ENCODE peak calls at places on chromosomes 7 and 10, in nine cellular contexts. J is HCT116, G is heart left ventricle, I is body of pancreas, D is A549, E is vagina, B is breast epithelium, Y is thyroid gland, P is gastrocnemius medialis. A is an unnamed sample.
A peak's percentile ranks its signal among the peaks of the same experiment; 100 is the strongest.

GRCh38 chr7:151330181-151330580 is 11.4 kb upstream of the NUB1 start:
- DNase-seq in J (no peak), G (no peak), I (no peak), D (no peak), E (no peak), B (no peak), Y (no peak), P (no peak), A (no peak)

GRCh38 chr7:27677912-27678612 is 15.4 kb upstream of the HIBADH start:
- DNase-seq in J (peak; percentile 87), G (no peak), I (peak; percentile 21), D (peak; percentile 93), E (no peak), B (no peak), Y (no peak), P (no peak), A (no peak)

GRCh38 chr7:73715648-73716317 is 3.7 kb downstream of the STX1A start:
- DNase-seq in J (peak; percentile 93), G (no peak), I (peak; percentile 58), D (peak; percentile 98), E (no peak), B (no peak), Y (no peak), P (no peak), A (no peak)

GRCh38 chr7:21413502-21413901 is 14.4 kb upstream of the SP4 start:
- DNase-seq in J (no peak), G (no peak), I (no peak), D (no peak), E (no peak), B (no peak), Y (no peak), P (no peak), A (no peak)

GRCh38 chr7:29607889-29608288 is 44.3 kb downstream of the PRR15 start:
- DNase-seq in J (no peak), G (no peak), I (no peak), D (peak; percentile 34), E (no peak), B (no peak), Y (no peak), P (no peak), A (no peak)

GRCh38 chr10:70664702-70665195 is 7.6 kb upstream of the ADAMTS14 start:
- DNase-seq in J (no peak), G (peak; percentile 54), I (no peak), D (no peak), E (no peak), B (peak; percentile 39), Y (no peak), P (no peak), A (no peak)

GRCh38 chr10:1064172-1064571 is 8.0 kb downstream of the WDR37 start:
- DNase-seq in J (no peak), G (no peak), I (no peak), D (no peak), E (no peak), B (no peak), Y (no peak), P (no peak), A (no peak)

GRCh38 chr7:135275971-135276580 is 42.4 kb downstream of the STRA8 start:
- DNase-seq in J (no peak), G (no peak), I (no peak), D (no peak), E (peak; percentile 64), B (no peak), Y (no peak), P (no peak), A (no peak)

GRCh38 chr7:152103066-152103465 is 77.6 kb downstream of the GALNT11 start:
- DNase-seq in J (no peak), G (no peak), I (no peak), D (no peak), E (no peak), B (no peak), Y (no peak), P (no peak), A (no peak)

GRCh38 chr7:35992436-35992835 is 160.6 kb upstream of the EEPD1 start:
- DNase-seq in J (no peak), G (no peak), I (no peak), D (no peak), E (no peak), B (no peak), Y (no peak), P (no peak), A (no peak)

GRCh38 chr10:108250954-108251620 is 1086.6 kb upstream of the SORCS1 start:
- DNase-seq in J (no peak), G (no peak), I (no peak), D (no peak), E (no peak), B (no peak), Y (no peak), P (no peak), A (no peak)
- TF ChIP-seq CTCF in J (no peak), G (no peak), I (no peak), D (no peak), E (no peak), B (no peak), Y (no peak), P (no peak), A (no peak)

DNA sequence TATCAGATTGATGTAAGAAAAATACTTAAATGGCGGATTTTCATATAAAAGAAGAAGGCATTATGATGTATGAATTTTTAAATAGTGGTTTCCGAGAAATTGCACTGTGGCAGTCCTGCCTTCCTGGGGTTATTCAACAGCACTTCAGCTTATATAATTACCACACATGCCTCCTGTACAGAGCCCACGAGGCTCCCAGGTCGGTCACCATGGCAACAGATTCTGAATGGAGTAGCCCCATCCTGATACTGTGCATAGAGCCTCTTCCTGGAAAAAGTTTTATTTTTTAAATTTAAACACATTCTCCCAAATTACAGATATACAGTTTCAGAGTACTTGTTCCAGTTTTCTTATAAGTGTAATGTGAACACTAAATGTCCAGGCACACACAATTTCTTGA is 15.9 kb upstream of the ASB4 start:
- DNase-seq in J (no peak), G (no peak), I (no peak), D (peak; percentile 35), E (no peak), B (no peak), Y (no peak), P (no peak), A (no peak)
- TF ChIP-seq POLR2A in J (no peak), G (no peak), I (no peak), D (no peak), E (no peak), B (no peak), Y (no peak), P (no peak), A (no peak)

GRCh38 chr7:99368750-99369389 is 5.7 kb upstream of the ARPC1B start:
- DNase-seq in J (no peak), G (no peak), I (no peak), D (no peak), E (no peak), B (no peak), Y (no peak), P (no peak), A (no peak)
- H3K27ac ChIP-seq in J (no peak overlapping the region), G (no peak overlapping the region), I (no peak overlapping the region), D (no peak overlapping the region), E (no peak overlapping the region), B (no peak overlapping the region), Y (no peak overlapping the region), P (no peak overlapping the region), A (no peak overlapping the region)

GRCh38 chr10:132540456-132540855 is 2.9 kb downstream of the INPP5A start:
- DNase-seq in J (no peak), G (peak; percentile 45), I (peak; percentile 38), D (no peak), E (no peak), B (no peak), Y (peak; percentile 46), P (no peak), A (no peak)
- TF ChIP-seq CTCF in J (no peak), G (peak; percentile 29), I (no peak), D (no peak), E (no peak), B (no peak), Y (peak; percentile 16), P (no peak), A (no peak)

GRCh38 chr10:79445217-79445707 is at the start of gene ZCCHC24:
- DNase-seq in J (peak; percentile 22), G (peak; percentile 73), I (peak; percentile 72), D (peak; percentile 54), E (no peak), B (no peak), Y (peak; percentile 71), P (no peak), A (no peak)
- TF ChIP-seq POLR2A in J (peak; percentile 74), G (no peak), I (peak; percentile 45), D (peak; percentile 76), E (peak; percentile 94), B (no peak), Y (peak; percentile 89), P (peak; percentile 97), A (no peak)

GRCh38 chr10:118430190-118430589 is 88.1 kb upstream of the FAM204A start:
- DNase-seq in J (no peak), G (no peak), I (no peak), D (no peak), E (no peak), B (no peak), Y (no peak), P (no peak), A (no peak)
- H3K27ac ChIP-seq in J (no peak overlapping the region), G (no peak overlapping the region), I (no peak overlapping the region), D (no peak overlapping the region), E (no peak overlapping the region), B (no peak overlapping the region), Y (no peak overlapping the region), P (no peak overlapping the region), A (no peak overlapping the region)

DNA sequence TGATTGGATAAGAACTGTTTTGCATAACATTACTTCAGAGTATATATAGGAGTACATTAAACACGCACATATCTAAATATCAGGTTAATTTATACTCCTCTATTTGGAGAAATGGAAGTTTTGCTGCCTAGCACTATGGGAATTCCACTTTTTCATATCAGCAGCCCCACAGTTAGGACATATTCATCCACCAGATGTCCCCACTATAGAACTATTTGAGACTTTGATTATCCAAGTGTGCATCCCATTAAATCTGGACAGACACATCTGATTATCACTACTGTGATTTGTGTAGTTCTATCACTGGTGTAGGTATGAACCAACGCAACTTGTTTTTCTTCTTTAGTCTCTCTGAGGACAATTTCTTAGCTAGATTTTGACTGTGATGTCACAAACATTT is 345.7 kb downstream of the THSD7A start:
- DNase-seq in J (no peak), G (no peak), I (no peak), D (peak; percentile 20), E (no peak), B (no peak), Y (no peak), P (no peak), A (no peak)
- TF ChIP-seq CTCF in J (no peak), G (peak; percentile 18), I (no peak), D (no peak), E (no peak), B (no peak), Y (no peak), P (no peak), A (no peak)

A was measured in esophagus squamous epithelium.